ENCODE peak calls at places on chromosomes 6 and 20, in eight cellular contexts. Y is SJSA1; M is breast epithelium; C is SK-N-SH; P is cardiac muscle cell; A is CD8-positive, alpha-beta T cell; E is transverse colon; S is astrocyte. T is an unnamed sample.
A peak's percentile ranks its signal among the peaks of the same experiment; 100 is the strongest.

GRCh38 chr20:34927736-34928135 is 27.9 kb downstream of the GSS start:
- DNase-seq in Y (no peak), M (no peak), C (no peak), S (no peak), P (no peak), A (no peak), E (no peak), T (no peak)

GRCh38 chr6:33854572-33855030 is 50.8 kb upstream of the MLN start:
- DNase-seq in E (no peak), S (no peak), Y (no peak), A (no peak), C (no peak), M (no peak), P (no peak), T (no peak)

GRCh38 chr6:1131285-1132079 is 180.4 kb upstream of the FOXQ1 start:
- DNase-seq in M (no peak), Y (peak; percentile 82), E (no peak), C (no peak), A (no peak), S (peak; percentile 55), P (peak; percentile 30), T (no peak)

GRCh38 chr6:161038229-161039003 is 46.8 kb downstream of the MAP3K4 start:
- DNase-seq in P (no peak), M (no peak), S (peak; percentile 100), C (no peak), A (no peak), Y (peak; percentile 95), E (peak; percentile 24), T (no peak)

GRCh38 chr6:153131037-153131981 is at the start of gene RGS17:
- DNase-seq in Y (peak; percentile 26), S (peak; percentile 55), A (no peak), M (no peak), E (peak; percentile 16), C (peak; percentile 100), P (peak; percentile 89), T (peak; percentile 23)

GRCh38 chr20:37351689-37352610 is 6.0 kb downstream of the SRC start:
- DNase-seq in S (no peak), M (no peak), A (no peak), Y (no peak), P (no peak), C (peak; percentile 32), E (no peak), T (no peak)

GRCh38 chr6:169145476-169145875 is 108.2 kb downstream of the THBS2 start:
- DNase-seq in P (no peak), E (no peak), C (no peak), S (no peak), A (no peak), Y (peak; percentile 85), M (no peak), T (no peak)

GRCh38 chr20:3051385-3052019 is 5.7 kb downstream of the MRPS26 start:
- DNase-seq in Y (no peak), C (no peak), S (no peak), P (no peak), A (no peak), M (no peak), E (no peak), T (no peak)

GRCh38 chr6:90719321-90720195 is 132.7 kb upstream of the MAP3K7 start:
- DNase-seq in A (no peak), M (no peak), Y (no peak), P (no peak), S (no peak), C (no peak), E (no peak), T (no peak)

GRCh38 chr6:47187883-47188587 is 121.7 kb downstream of the TNFRSF21 start:
- DNase-seq in S (peak; percentile 32), C (no peak), E (peak; percentile 24), Y (no peak), A (no peak), M (no peak), P (no peak), T (no peak)

DNA sequence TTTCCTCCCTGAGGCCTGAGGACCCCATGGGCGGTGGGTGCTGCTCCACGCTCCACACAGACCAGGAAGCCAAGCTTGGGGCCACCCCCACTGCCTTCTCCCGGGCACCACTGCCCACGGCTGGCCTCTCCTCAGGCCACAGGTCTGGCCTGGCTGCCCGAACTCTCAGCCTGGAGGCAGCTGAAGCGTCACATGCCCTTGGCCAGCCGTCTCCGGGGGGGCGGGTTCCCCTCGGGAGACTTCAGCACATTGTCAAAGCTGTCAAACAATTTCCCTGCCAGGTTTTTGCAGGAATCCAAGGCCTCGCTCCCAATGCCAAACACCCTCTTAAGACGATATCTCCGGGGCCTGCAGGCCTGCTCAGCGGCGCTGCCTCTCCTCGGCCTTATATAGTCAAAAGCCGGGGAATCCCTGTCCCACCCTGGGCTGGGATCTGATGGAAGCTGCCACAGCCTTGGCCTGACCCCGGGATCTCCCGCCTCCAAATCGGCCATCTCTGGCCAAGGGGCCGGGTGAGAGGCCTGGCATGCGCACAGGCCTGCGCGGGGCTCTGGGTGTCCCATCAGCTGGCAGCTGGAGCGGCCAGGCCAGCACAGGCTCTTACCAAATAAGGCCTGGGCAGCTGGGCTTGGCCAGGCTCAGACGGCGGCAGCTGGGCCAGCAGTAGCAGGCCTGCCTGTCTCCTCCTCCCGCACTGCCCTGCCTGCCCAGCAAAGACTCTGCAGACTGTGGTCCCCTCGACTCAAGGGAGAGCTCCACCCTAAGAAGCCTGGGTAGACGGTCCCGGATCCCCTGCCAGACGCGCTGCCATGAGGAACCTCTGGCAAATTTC is 49.7 kb downstream of the RBM38 start:
- DNase-seq in S (no peak), E (peak; percentile 58), A (no peak), C (peak; percentile 88), P (peak; percentile 96), Y (no peak), M (peak; percentile 65), T (peak; percentile 22)
- H3K27ac ChIP-seq in S (no peak overlapping the region), E (peak overlapping the region; percentile 84), A (no peak overlapping the region), C (peak overlapping the region; percentile 90), P (peak overlapping the region; percentile 100), Y (no peak overlapping the region), M (peak overlapping the region; percentile 85), T (peak overlapping the region; percentile 72)

GRCh38 chr20:53831812-53832211 is 238.2 kb upstream of the ZNF217 start:
- DNase-seq in A (no peak), Y (no peak), C (no peak), P (no peak), M (no peak), E (no peak), S (peak; percentile 9), T (no peak)
- H3K4me1 ChIP-seq in A (peaks cover 55% of the 10 kb centered on the region), Y (peaks cover 49% of the 10 kb centered on the region), C (peaks cover 2% of the 10 kb centered on the region), P (peaks cover 18% of the 10 kb centered on the region), M (no peaks in the 10 kb centered on the region), E (peaks cover 6% of the 10 kb centered on the region), S (peaks cover 30% of the 10 kb centered on the region), T (peaks cover 9% of the 10 kb centered on the region)

DNA sequence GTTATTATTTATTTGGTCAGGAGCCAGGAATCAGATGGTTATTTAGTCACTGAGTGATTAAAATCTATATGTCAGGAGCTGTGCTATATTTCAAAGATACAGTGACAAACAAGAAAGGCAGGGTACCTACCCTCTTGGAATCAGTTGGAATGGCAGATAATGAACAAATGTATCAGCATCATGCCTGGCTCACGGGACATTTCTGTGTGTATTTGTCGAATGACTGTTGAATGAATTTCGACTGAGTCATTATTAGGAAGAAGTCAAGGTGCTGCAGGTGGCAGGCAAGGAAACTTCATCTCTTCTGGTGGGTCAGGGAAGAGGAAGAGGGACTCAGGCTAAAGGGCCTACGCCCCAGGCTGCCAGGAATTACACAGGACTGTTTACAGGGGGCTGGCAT is 13.6 kb downstream of the PKIG start:
- DNase-seq in A (no peak), M (no peak), S (no peak), Y (no peak), C (no peak), E (no peak), P (no peak), T (no peak)
- H3K27ac ChIP-seq in A (no peak overlapping the region), M (no peak overlapping the region), S (no peak overlapping the region), Y (no peak overlapping the region), C (no peak overlapping the region), E (peak overlapping the region; percentile 87), P (no peak overlapping the region), T (no peak overlapping the region)

GRCh38 chr6:2870046-2870636 is 28.5 kb upstream of the SERPINB1 start:
- DNase-seq in C (no peak), E (no peak), S (no peak), M (no peak), A (no peak), Y (no peak), P (no peak), T (no peak)

GRCh38 chr6:2871102-2871501 is 29.4 kb upstream of the SERPINB1 start:
- DNase-seq in S (no peak), P (no peak), Y (no peak), A (no peak), C (no peak), E (no peak), M (no peak), T (no peak)

GRCh38 chr6:2873643-2874042 is 29.5 kb downstream of the SERPINB9 start:
- DNase-seq in E (no peak), A (no peak), Y (no peak), C (no peak), P (no peak), M (no peak), S (no peak), T (no peak)

GRCh38 chr6:2872417-2873358 is 30.4 kb downstream of the SERPINB9 start:
- DNase-seq in S (no peak), C (no peak), Y (no peak), A (no peak), E (no peak), P (no peak), M (no peak), T (no peak)

DNA sequence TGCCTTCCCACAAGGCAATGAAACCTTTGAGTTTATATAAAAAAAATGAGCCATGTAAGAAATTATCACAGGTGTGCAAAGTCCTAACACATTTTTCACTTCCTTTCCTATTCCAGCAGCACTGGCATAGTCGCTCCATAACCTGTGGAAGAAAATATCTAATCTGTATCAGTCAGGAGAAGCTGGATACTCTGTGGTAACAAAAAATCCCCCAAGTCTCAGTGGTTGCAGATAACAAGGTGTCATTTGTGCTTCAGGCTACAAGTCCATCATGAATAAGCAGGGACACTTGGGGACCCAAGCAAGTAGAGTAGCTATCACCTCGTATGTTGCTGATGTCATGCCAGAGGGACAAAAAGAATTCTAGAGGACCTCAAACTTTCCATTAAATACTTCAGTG is 30.3 kb upstream of the SERPINB1 start:
- DNase-seq in S (no peak), C (no peak), M (no peak), P (no peak), A (no peak), E (no peak), Y (no peak), T (no peak)
- H3K4me1 ChIP-seq in S (peaks cover 19% of the 10 kb centered on the region), C (peaks cover 7% of the 10 kb centered on the region), M (no peaks in the 10 kb centered on the region), P (no peaks in the 10 kb centered on the region), A (peaks cover 36% of the 10 kb centered on the region), E (peaks cover 4% of the 10 kb centered on the region), Y (peaks cover 15% of the 10 kb centered on the region), T (peaks cover 13% of the 10 kb centered on the region)

DNA sequence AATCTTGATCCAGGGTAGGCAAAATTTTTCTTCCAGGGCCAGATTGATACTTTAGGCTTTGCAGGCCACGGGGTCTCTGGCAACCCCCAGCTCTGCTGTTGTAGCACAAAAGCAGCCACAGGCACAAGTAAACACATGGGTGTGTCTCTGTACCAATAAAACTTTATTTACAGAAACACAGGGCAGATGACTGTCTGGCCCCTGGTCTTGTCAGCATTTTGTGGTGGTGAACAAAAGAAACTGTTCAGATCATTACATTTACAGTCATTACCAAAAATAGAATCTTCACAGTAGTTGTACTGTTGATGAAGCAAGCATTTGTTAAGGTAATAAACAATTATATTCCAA is 45.0 kb upstream of the KIF25 start:
- DNase-seq in M (no peak), A (no peak), S (no peak), C (no peak), E (no peak), P (no peak), Y (no peak), T (no peak)
- H3K27ac ChIP-seq in M (no peak overlapping the region), A (no peak overlapping the region), S (no peak overlapping the region), C (no peak overlapping the region), E (peak overlapping the region; percentile 20), P (no peak overlapping the region), Y (no peak overlapping the region), T (no peak overlapping the region)

T was measured in tibial nerve.